ENCODE peak calls at places on chromosomes 2 and 18, in nine cellular contexts. One of them, this sample, is unnamed.

GRCh38 chr2:105645031-105645940 is 99.4 kb upstream of the NCK2 start:
- DNase-seq in NCI-H187: no peak
- DNase-seq in K562: no peak
- DNase-seq in AG09309: no peak
- DNase-seq in T-helper 9 cell: no peak
- DNase-seq in NCI-H524 treated with DMSO at 0.1 percent for 48 hours: no peak
- DNase-seq in skeletal muscle cell: no peak
- DNase-seq in NCI-H1092: no peak
- DNase-seq in fibroblast of pulmonary artery: no peak
- DNase-seq in this sample: no peak

GRCh38 chr2:75134802-75135201 is 64.5 kb downstream of the TACR1 start:
- DNase-seq in NCI-H1092: no peak
- DNase-seq in T-helper 9 cell: no peak
- DNase-seq in fibroblast of pulmonary artery: no peak
- DNase-seq in skeletal muscle cell: no peak
- DNase-seq in AG09309: no peak
- DNase-seq in K562: no peak
- DNase-seq in NCI-H524 treated with DMSO at 0.1 percent for 48 hours: no peak
- DNase-seq in NCI-H187: no peak
- DNase-seq in this sample: peak; percentile 10

GRCh38 chr2:31227711-31228125 is 6.2 kb upstream of the EHD3 start:
- DNase-seq in AG09309: no peak
- DNase-seq in T-helper 9 cell: no peak
- DNase-seq in K562: no peak
- DNase-seq in NCI-H1092: no peak
- DNase-seq in skeletal muscle cell: no peak
- DNase-seq in NCI-H187: no peak
- DNase-seq in fibroblast of pulmonary artery: no peak
- DNase-seq in NCI-H524 treated with DMSO at 0.1 percent for 48 hours: no peak
- DNase-seq in this sample: peak; percentile 85

GRCh38 chr18:78924301-78925192 is 55.1 kb upstream of the SALL3 start:
- DNase-seq in NCI-H1092: no peak
- DNase-seq in AG09309: no peak
- DNase-seq in T-helper 9 cell: no peak
- DNase-seq in NCI-H524 treated with DMSO at 0.1 percent for 48 hours: no peak
- DNase-seq in NCI-H187: no peak
- DNase-seq in skeletal muscle cell: no peak
- DNase-seq in fibroblast of pulmonary artery: no peak
- DNase-seq in K562: no peak
- DNase-seq in this sample: no peak

GRCh38 chr2:144582651-144583361 is 62.9 kb upstream of the ZEB2 start:
- DNase-seq in T-helper 9 cell: no peak
- DNase-seq in NCI-H187: no peak
- DNase-seq in NCI-H524 treated with DMSO at 0.1 percent for 48 hours: no peak
- DNase-seq in NCI-H1092: no peak
- DNase-seq in AG09309: no peak
- DNase-seq in fibroblast of pulmonary artery: no peak
- DNase-seq in K562: peak; percentile 82
- DNase-seq in skeletal muscle cell: no peak
- DNase-seq in this sample: no peak

GRCh38 chr2:23436346-23437099 is 51.5 kb downstream of the KLHL29 start:
- DNase-seq in K562: no peak
- DNase-seq in AG09309: no peak
- DNase-seq in T-helper 9 cell: no peak
- DNase-seq in fibroblast of pulmonary artery: no peak
- DNase-seq in NCI-H187: no peak
- DNase-seq in NCI-H524 treated with DMSO at 0.1 percent for 48 hours: no peak
- DNase-seq in NCI-H1092: no peak
- DNase-seq in skeletal muscle cell: no peak
- DNase-seq in this sample: peak; percentile 11

GRCh38 chr2:10792660-10793400 is 19.8 kb downstream of the PDIA6 start:
- DNase-seq in AG09309: no peak
- DNase-seq in NCI-H1092: no peak
- DNase-seq in fibroblast of pulmonary artery: no peak
- DNase-seq in K562: no peak
- DNase-seq in T-helper 9 cell: no peak
- DNase-seq in NCI-H187: no peak
- DNase-seq in skeletal muscle cell: no peak
- DNase-seq in NCI-H524 treated with DMSO at 0.1 percent for 48 hours: no peak
- DNase-seq in this sample: no peak

GRCh38 chr2:169276045-169276444 is 86.3 kb downstream of the LRP2 start:
- DNase-seq in NCI-H524 treated with DMSO at 0.1 percent for 48 hours: no peak
- DNase-seq in K562: no peak
- DNase-seq in AG09309: no peak
- DNase-seq in T-helper 9 cell: no peak
- DNase-seq in NCI-H187: no peak
- DNase-seq in fibroblast of pulmonary artery: peak; percentile 6
- DNase-seq in skeletal muscle cell: no peak
- DNase-seq in NCI-H1092: no peak
- DNase-seq in this sample: no peak

GRCh38 chr2:36965751-36966369 is 476 bp downstream of the STRN start:
- DNase-seq in NCI-H187: no peak
- DNase-seq in K562: peak; percentile 87
- DNase-seq in fibroblast of pulmonary artery: peak; percentile 17
- DNase-seq in NCI-H524 treated with DMSO at 0.1 percent for 48 hours: no peak
- DNase-seq in skeletal muscle cell: no peak
- DNase-seq in T-helper 9 cell: peak; percentile 7
- DNase-seq in AG09309: no peak
- DNase-seq in NCI-H1092: no peak
- DNase-seq in this sample: peak; percentile 70

GRCh38 chr2:96869824-96870630 is at the start of gene SEMA4C:
- DNase-seq in NCI-H1092: no peak
- DNase-seq in AG09309: no peak
- DNase-seq in K562: peak; percentile 81
- DNase-seq in skeletal muscle cell: no peak
- DNase-seq in NCI-H187: no peak
- DNase-seq in NCI-H524 treated with DMSO at 0.1 percent for 48 hours: no peak
- DNase-seq in fibroblast of pulmonary artery: peak; percentile 47
- DNase-seq in T-helper 9 cell: peak; percentile 64
- DNase-seq in this sample: peak; percentile 65

GRCh38 chr2:65097844-65098243 is 32.1 kb downstream of the RAB1A start:
- DNase-seq in NCI-H524 treated with DMSO at 0.1 percent for 48 hours: no peak
- DNase-seq in fibroblast of pulmonary artery: no peak
- DNase-seq in AG09309: no peak
- DNase-seq in T-helper 9 cell: no peak
- DNase-seq in skeletal muscle cell: no peak
- DNase-seq in K562: no peak
- DNase-seq in NCI-H187: no peak
- DNase-seq in NCI-H1092: no peak
- DNase-seq in this sample: no peak

GRCh38 chr2:232345251-232345650 is 33.3 kb upstream of the ALPP start:
- DNase-seq in NCI-H1092: no peak
- DNase-seq in T-helper 9 cell: no peak
- DNase-seq in K562: no peak
- DNase-seq in NCI-H524 treated with DMSO at 0.1 percent for 48 hours: no peak
- DNase-seq in fibroblast of pulmonary artery: no peak
- DNase-seq in AG09309: no peak
- DNase-seq in skeletal muscle cell: no peak
- DNase-seq in NCI-H187: no peak
- DNase-seq in this sample: no peak

GRCh38 chr2:16617282-16618266 is 48.1 kb downstream of the CYRIA start:
- DNase-seq in AG09309: no peak
- DNase-seq in NCI-H1092: no peak
- DNase-seq in K562: peak; percentile 57
- DNase-seq in NCI-H187: peak; percentile 19
- DNase-seq in skeletal muscle cell: no peak
- DNase-seq in fibroblast of pulmonary artery: peak; percentile 71
- DNase-seq in NCI-H524 treated with DMSO at 0.1 percent for 48 hours: no peak
- DNase-seq in T-helper 9 cell: no peak
- DNase-seq in this sample: no peak

GRCh38 chr2:6554403-6554802 is 311.3 kb downstream of the CMPK2 start:
- DNase-seq in K562: no peak
- DNase-seq in skeletal muscle cell: no peak
- DNase-seq in AG09309: no peak
- DNase-seq in NCI-H524 treated with DMSO at 0.1 percent for 48 hours: no peak
- DNase-seq in NCI-H1092: peak; percentile 18
- DNase-seq in NCI-H187: peak; percentile 77
- DNase-seq in T-helper 9 cell: no peak
- DNase-seq in fibroblast of pulmonary artery: no peak
- DNase-seq in this sample: peak; percentile 27

GRCh38 chr2:155815851-155816250 is 516.7 kb downstream of the NR4A2 start:
- DNase-seq in fibroblast of pulmonary artery: peak; percentile 5
- DNase-seq in NCI-H187: peak; percentile 38
- DNase-seq in AG09309: no peak
- DNase-seq in K562: peak; percentile 8
- DNase-seq in NCI-H524 treated with DMSO at 0.1 percent for 48 hours: peak; percentile 33
- DNase-seq in skeletal muscle cell: no peak
- DNase-seq in T-helper 9 cell: no peak
- DNase-seq in NCI-H1092: no peak
- DNase-seq in this sample: peak; percentile 42

GRCh38 chr2:42084231-42084671 is 36.4 kb downstream of the PKDCC start:
- DNase-seq in AG09309: no peak
- DNase-seq in skeletal muscle cell: peak; percentile 93
- DNase-seq in fibroblast of pulmonary artery: peak; percentile 57
- DNase-seq in K562: no peak
- DNase-seq in NCI-H524 treated with DMSO at 0.1 percent for 48 hours: no peak
- DNase-seq in T-helper 9 cell: no peak
- DNase-seq in NCI-H187: no peak
- DNase-seq in NCI-H1092: no peak
- DNase-seq in this sample: peak; percentile 24

GRCh38 chr2:13289310-13289709 is 572.6 kb downstream of the TRIB2 start:
- DNase-seq in NCI-H524 treated with DMSO at 0.1 percent for 48 hours: no peak
- DNase-seq in AG09309: no peak
- DNase-seq in NCI-H1092: no peak
- DNase-seq in fibroblast of pulmonary artery: no peak
- DNase-seq in NCI-H187: no peak
- DNase-seq in K562: no peak
- DNase-seq in T-helper 9 cell: no peak
- DNase-seq in skeletal muscle cell: no peak
- DNase-seq in this sample: no peak

GRCh38 chr2:241087420-241088268 is 14.4 kb downstream of the MTERF4 start:
- DNase-seq in NCI-H1092: no peak
- DNase-seq in NCI-H524 treated with DMSO at 0.1 percent for 48 hours: no peak
- DNase-seq in K562: no peak
- DNase-seq in NCI-H187: no peak
- DNase-seq in fibroblast of pulmonary artery: no peak
- DNase-seq in AG09309: no peak
- DNase-seq in T-helper 9 cell: no peak
- DNase-seq in skeletal muscle cell: no peak
- DNase-seq in this sample: no peak

GRCh38 chr18:23378470-23378764 is 74.7 kb upstream of the RIOK3 start:
- DNase-seq in AG09309: no peak
- DNase-seq in fibroblast of pulmonary artery: no peak
- DNase-seq in NCI-H524 treated with DMSO at 0.1 percent for 48 hours: no peak
- DNase-seq in K562: no peak
- DNase-seq in T-helper 9 cell: no peak
- DNase-seq in NCI-H1092: no peak
- DNase-seq in NCI-H187: no peak
- DNase-seq in skeletal muscle cell: no peak
- DNase-seq in this sample: no peak

GRCh38 chr2:201532686-201533304 is 81.3 kb downstream of the STRADB start:
- DNase-seq in NCI-H524 treated with DMSO at 0.1 percent for 48 hours: no peak
- DNase-seq in AG09309: peak; percentile 75
- DNase-seq in skeletal muscle cell: peak; percentile 81
- DNase-seq in NCI-H1092: no peak
- DNase-seq in T-helper 9 cell: no peak
- DNase-seq in NCI-H187: no peak
- DNase-seq in K562: peak; percentile 9
- DNase-seq in fibroblast of pulmonary artery: peak; percentile 61
- DNase-seq in this sample: no peak

GRCh38 chr2:120419073-120419472 is 73.1 kb downstream of the INHBB start:
- DNase-seq in AG09309: no peak
- DNase-seq in fibroblast of pulmonary artery: no peak
- DNase-seq in K562: no peak
- DNase-seq in T-helper 9 cell: no peak
- DNase-seq in skeletal muscle cell: no peak
- DNase-seq in NCI-H1092: no peak
- DNase-seq in NCI-H187: no peak
- DNase-seq in NCI-H524 treated with DMSO at 0.1 percent for 48 hours: no peak
- DNase-seq in this sample: no peak

GRCh38 chr18:65659312-65659711 is 91.5 kb upstream of the CDH7 start:
- DNase-seq in K562: no peak
- DNase-seq in T-helper 9 cell: no peak
- DNase-seq in skeletal muscle cell: no peak
- DNase-seq in NCI-H524 treated with DMSO at 0.1 percent for 48 hours: no peak
- DNase-seq in NCI-H1092: no peak
- DNase-seq in NCI-H187: no peak
- DNase-seq in fibroblast of pulmonary artery: no peak
- DNase-seq in AG09309: no peak
- DNase-seq in this sample: no peak

GRCh38 chr2:168189835-168190426 is 57.5 kb downstream of the STK39 start:
- DNase-seq in skeletal muscle cell: no peak
- DNase-seq in NCI-H1092: no peak
- DNase-seq in NCI-H187: no peak
- DNase-seq in T-helper 9 cell: no peak
- DNase-seq in K562: no peak
- DNase-seq in NCI-H524 treated with DMSO at 0.1 percent for 48 hours: no peak
- DNase-seq in AG09309: no peak
- DNase-seq in fibroblast of pulmonary artery: peak; percentile 69
- DNase-seq in this sample: no peak

GRCh38 chr2:206614825-206615224 is 27.5 kb upstream of the FAM237A start:
- DNase-seq in skeletal muscle cell: no peak
- DNase-seq in NCI-H187: no peak
- DNase-seq in K562: peak; percentile 34
- DNase-seq in NCI-H1092: no peak
- DNase-seq in fibroblast of pulmonary artery: peak; percentile 14
- DNase-seq in NCI-H524 treated with DMSO at 0.1 percent for 48 hours: no peak
- DNase-seq in T-helper 9 cell: no peak
- DNase-seq in AG09309: no peak
- DNase-seq in this sample: no peak

GRCh38 chr2:45315881-45316280 is 295.2 kb downstream of the SRBD1 start:
- DNase-seq in skeletal muscle cell: peak; percentile 81
- DNase-seq in NCI-H524 treated with DMSO at 0.1 percent for 48 hours: no peak
- DNase-seq in NCI-H1092: no peak
- DNase-seq in NCI-H187: no peak
- DNase-seq in AG09309: peak; percentile 33
- DNase-seq in fibroblast of pulmonary artery: peak; percentile 93
- DNase-seq in K562: no peak
- DNase-seq in T-helper 9 cell: no peak
- DNase-seq in this sample: no peak

GRCh38 chr2:66987747-66988146 is 409.4 kb upstream of the ETAA1 start:
- DNase-seq in T-helper 9 cell: no peak
- DNase-seq in NCI-H187: no peak
- DNase-seq in AG09309: no peak
- DNase-seq in skeletal muscle cell: no peak
- DNase-seq in fibroblast of pulmonary artery: no peak
- DNase-seq in NCI-H1092: no peak
- DNase-seq in NCI-H524 treated with DMSO at 0.1 percent for 48 hours: peak; percentile 85
- DNase-seq in K562: no peak
- DNase-seq in this sample: no peak

GRCh38 chr2:229974271-229974670 is 52.0 kb downstream of the FBXO36 start:
- DNase-seq in AG09309: peak; percentile 88
- DNase-seq in T-helper 9 cell: no peak
- DNase-seq in K562: no peak
- DNase-seq in NCI-H1092: no peak
- DNase-seq in skeletal muscle cell: peak; percentile 21
- DNase-seq in fibroblast of pulmonary artery: peak; percentile 89
- DNase-seq in NCI-H524 treated with DMSO at 0.1 percent for 48 hours: no peak
- DNase-seq in NCI-H187: no peak
- DNase-seq in this sample: no peak

GRCh38 chr2:240902615-240903041 is 3.5 kb upstream of the CROCC2 start:
- DNase-seq in K562: no peak
- DNase-seq in AG09309: no peak
- DNase-seq in NCI-H524 treated with DMSO at 0.1 percent for 48 hours: no peak
- DNase-seq in skeletal muscle cell: no peak
- DNase-seq in NCI-H1092: no peak
- DNase-seq in NCI-H187: no peak
- DNase-seq in fibroblast of pulmonary artery: no peak
- DNase-seq in T-helper 9 cell: no peak
- DNase-seq in this sample: no peak

GRCh38 chr2:173793649-173794565 is 171.3 kb downstream of the SP3 start:
- DNase-seq in fibroblast of pulmonary artery: no peak
- DNase-seq in T-helper 9 cell: no peak
- DNase-seq in AG09309: no peak
- DNase-seq in K562: no peak
- DNase-seq in NCI-H1092: no peak
- DNase-seq in skeletal muscle cell: no peak
- DNase-seq in NCI-H187: no peak
- DNase-seq in NCI-H524 treated with DMSO at 0.1 percent for 48 hours: no peak
- DNase-seq in this sample: peak; percentile 3

GRCh38 chr2:128187032-128187654 is 96.1 kb downstream of the UGGT1 start:
- DNase-seq in fibroblast of pulmonary artery: peak; percentile 83
- DNase-seq in NCI-H187: no peak
- DNase-seq in T-helper 9 cell: no peak
- DNase-seq in skeletal muscle cell: peak; percentile 31
- DNase-seq in NCI-H524 treated with DMSO at 0.1 percent for 48 hours: no peak
- DNase-seq in AG09309: peak; percentile 24
- DNase-seq in NCI-H1092: no peak
- DNase-seq in K562: no peak
- DNase-seq in this sample: no peak

GRCh38 chr2:25655316-25655715 is 18.1 kb downstream of the DTNB start:
- DNase-seq in NCI-H1092: no peak
- DNase-seq in NCI-H187: no peak
- DNase-seq in skeletal muscle cell: no peak
- DNase-seq in AG09309: no peak
- DNase-seq in T-helper 9 cell: no peak
- DNase-seq in fibroblast of pulmonary artery: no peak
- DNase-seq in NCI-H524 treated with DMSO at 0.1 percent for 48 hours: no peak
- DNase-seq in K562: no peak
- DNase-seq in this sample: no peak